ENCODE peak calls at places on chromosomes 13 and 19, in four cellular contexts. One of them, this sample, is unnamed.

GRCh38 chr19:9914001-9914314 is 22.4 kb downstream of the OLFM2 start:
- DNase-seq in GM23338: peak
- DNase-seq in fibroblast of lung: no peak
- DNase-seq in PC-3: peak
- DNase-seq in this sample: no peak

GRCh38 chr19:12800344-12800732 is 1.3 kb downstream of the PRDX2 start:
- DNase-seq in GM23338: no peak
- DNase-seq in fibroblast of lung: no peak
- DNase-seq in PC-3: no peak
- DNase-seq in this sample: no peak

GRCh38 chr13:21232196-21232595 is 55.7 kb downstream of the MRPL57 start:
- DNase-seq in GM23338: peak
- DNase-seq in fibroblast of lung: no peak
- DNase-seq in PC-3: no peak
- DNase-seq in this sample: no peak

GRCh38 chr19:53942001-53942786 is 20.5 kb upstream of the CACNG8 start:
- DNase-seq in GM23338: peak
- DNase-seq in fibroblast of lung: no peak
- DNase-seq in PC-3: peak
- DNase-seq in this sample: no peak

GRCh38 chr13:42453091-42453645 is 120.8 kb upstream of the TNFSF11 start:
- DNase-seq in GM23338: no peak
- DNase-seq in fibroblast of lung: no peak
- DNase-seq in PC-3: no peak
- DNase-seq in this sample: no peak

GRCh38 chr13:99971576-99972189 is at the start of gene ZIC5:
- DNase-seq in GM23338: peak
- DNase-seq in fibroblast of lung: no peak
- DNase-seq in PC-3: no peak
- DNase-seq in this sample: no peak

GRCh38 chr13:24353736-24354135 is 44.4 kb downstream of the C1QTNF9 start:
- DNase-seq in GM23338: no peak
- DNase-seq in fibroblast of lung: no peak
- DNase-seq in PC-3: no peak
- DNase-seq in this sample: no peak

GRCh38 chr19:29662604-29663404 is 2.5 kb upstream of the PLEKHF1 start:
- DNase-seq in GM23338: no peak
- DNase-seq in fibroblast of lung: peak
- DNase-seq in PC-3: peak
- DNase-seq in this sample: no peak

GRCh38 chr19:46859637-46860124 is 1.1 kb upstream of the ARHGAP35 start:
- DNase-seq in GM23338: no peak
- DNase-seq in fibroblast of lung: no peak
- DNase-seq in PC-3: peak
- DNase-seq in this sample: no peak

GRCh38 chr19:3366761-3367571 is 583 bp downstream of the NFIC start:
- DNase-seq in GM23338: no peak
- DNase-seq in fibroblast of lung: no peak
- DNase-seq in PC-3: peak
- DNase-seq in this sample: no peak

GRCh38 chr13:46181799-46182490 is at the start of gene LCP1:
- DNase-seq in GM23338: peak
- DNase-seq in fibroblast of lung: no peak
- DNase-seq in PC-3: peak
- DNase-seq in this sample: no peak

GRCh38 chr19:42553292-42554045 is 25.2 kb upstream of the CEACAM1 start:
- DNase-seq in GM23338: no peak
- DNase-seq in fibroblast of lung: peak
- DNase-seq in PC-3: peak
- DNase-seq in this sample: no peak

GRCh38 chr19:10961763-10962536 is 1.1 kb downstream of the SMARCA4 start:
- DNase-seq in GM23338: no peak
- DNase-seq in fibroblast of lung: no peak
- DNase-seq in PC-3: peak
- DNase-seq in this sample: no peak

GRCh38 chr13:103694033-103694432 is 627.8 kb upstream of the SLC10A2 start:
- DNase-seq in GM23338: peak
- DNase-seq in fibroblast of lung: no peak
- DNase-seq in PC-3: no peak
- DNase-seq in this sample: no peak

GRCh38 chr13:106533940-106534843 is 1.3 kb downstream of the EFNB2 start:
- DNase-seq in GM23338: peak
- DNase-seq in fibroblast of lung: peak
- DNase-seq in PC-3: peak
- DNase-seq in this sample: no peak
- H3K4me3 ChIP-seq in GM23338: peak
- H3K4me3 ChIP-seq in fibroblast of lung: peak
- H3K4me3 ChIP-seq in PC-3: peak
- H3K4me3 ChIP-seq in this sample: peak

DNA sequence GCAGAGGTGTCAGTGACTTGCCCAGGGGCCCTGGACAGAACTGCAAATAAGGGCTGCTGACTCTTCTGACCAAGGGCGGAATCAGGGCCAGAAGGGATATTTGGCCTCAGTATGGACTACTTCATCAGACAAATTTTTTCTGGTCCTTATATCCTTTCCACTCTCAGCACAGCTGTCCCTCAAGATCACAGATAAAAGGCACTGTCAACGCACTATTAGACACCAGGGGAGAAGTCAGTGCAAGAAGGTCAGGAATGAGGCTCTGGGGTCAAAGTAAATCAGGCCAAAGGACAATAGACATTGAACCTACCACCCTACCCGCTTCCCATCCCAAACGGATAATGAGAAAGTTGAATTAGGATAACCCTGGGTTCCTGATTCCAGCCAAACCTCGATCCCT is 657.6 kb downstream of the UQCRFS1 start:
- DNase-seq in GM23338: no peak
- DNase-seq in fibroblast of lung: no peak
- DNase-seq in PC-3: no peak
- DNase-seq in this sample: no peak
- H3K4me3 ChIP-seq in GM23338: no peak
- H3K4me3 ChIP-seq in fibroblast of lung: no peak
- H3K4me3 ChIP-seq in PC-3: no peak
- H3K4me3 ChIP-seq in this sample: no peak

GRCh38 chr13:32048816-32049215 is 17.2 kb downstream of the FRY start:
- DNase-seq in GM23338: no peak
- DNase-seq in fibroblast of lung: no peak
- DNase-seq in PC-3: peak
- DNase-seq in this sample: no peak

GRCh38 chr13:32045963-32046785 is 14.6 kb downstream of the FRY start:
- DNase-seq in GM23338: peak
- DNase-seq in fibroblast of lung: peak
- DNase-seq in PC-3: no peak
- DNase-seq in this sample: no peak

GRCh38 chr13:32047796-32048195 is 16.2 kb downstream of the FRY start:
- DNase-seq in GM23338: no peak
- DNase-seq in fibroblast of lung: no peak
- DNase-seq in PC-3: no peak
- DNase-seq in this sample: no peak

GRCh38 chr13:32045537-32045936 is 14.0 kb downstream of the FRY start:
- DNase-seq in GM23338: no peak
- DNase-seq in fibroblast of lung: no peak
- DNase-seq in PC-3: no peak
- DNase-seq in this sample: no peak

DNA sequence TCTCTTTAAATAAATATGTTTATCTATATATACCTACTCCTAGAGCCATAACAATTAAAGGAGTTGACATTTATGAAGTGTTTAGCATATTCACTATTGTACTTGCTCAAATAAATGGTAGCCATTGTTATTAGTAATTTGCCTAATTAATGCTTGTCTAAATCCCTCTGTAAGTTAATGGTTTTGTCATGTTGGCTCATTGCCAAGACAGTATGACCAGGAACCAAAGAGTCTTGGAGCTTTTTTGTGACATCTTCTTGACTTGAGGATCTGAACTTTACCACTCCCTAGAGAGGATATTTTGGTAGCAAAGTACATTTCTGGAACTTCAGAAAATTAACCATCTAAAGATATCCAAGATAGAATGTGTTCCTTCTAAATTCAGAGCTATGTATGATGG is 15.5 kb downstream of the FRY start:
- DNase-seq in GM23338: no peak
- DNase-seq in fibroblast of lung: no peak
- DNase-seq in PC-3: no peak
- DNase-seq in this sample: no peak
- H3K4me3 ChIP-seq in GM23338: no peak
- H3K4me3 ChIP-seq in fibroblast of lung: no peak
- H3K4me3 ChIP-seq in PC-3: no peak
- H3K4me3 ChIP-seq in this sample: no peak

GRCh38 chr13:39575641-39576238 is 27.3 kb downstream of the LHFPL6 start:
- DNase-seq in GM23338: no peak
- DNase-seq in fibroblast of lung: no peak
- DNase-seq in PC-3: no peak
- DNase-seq in this sample: no peak
- H3K4me3 ChIP-seq in GM23338: no peak
- H3K4me3 ChIP-seq in fibroblast of lung: no peak
- H3K4me3 ChIP-seq in PC-3: no peak
- H3K4me3 ChIP-seq in this sample: no peak

This sample was measured in Panc1.